ENCODE peak calls at places on chromosomes 5 and 9, in eight cellular contexts. One of them, this sample, is unnamed.

GRCh38 chr5:136251502-136251901 is 58.5 kb upstream of the SMIM32 start:
- DNase-seq in gastrocnemius medialis: no peak
- DNase-seq in amniotic epithelial cell: no peak
- DNase-seq in hippocampal formation: no peak
- DNase-seq in NCI-H460: no peak
- DNase-seq in caudate nucleus: no peak
- DNase-seq in NCI-H2171: no peak
- DNase-seq in hypothalamus: no peak
- DNase-seq in this sample: no peak

GRCh38 chr5:158116965-158117364 is 258.0 kb upstream of the CLINT1 start:
- DNase-seq in gastrocnemius medialis: no peak
- DNase-seq in amniotic epithelial cell: no peak
- DNase-seq in hippocampal formation: no peak
- DNase-seq in NCI-H460: no peak
- DNase-seq in caudate nucleus: no peak
- DNase-seq in NCI-H2171: no peak
- DNase-seq in hypothalamus: no peak
- DNase-seq in this sample: no peak

GRCh38 chr5:169934990-169935389 is 45.3 kb downstream of the INSYN2B start:
- DNase-seq in gastrocnemius medialis: no peak
- DNase-seq in amniotic epithelial cell: peak
- DNase-seq in hippocampal formation: no peak
- DNase-seq in NCI-H460: no peak
- DNase-seq in caudate nucleus: no peak
- DNase-seq in NCI-H2171: no peak
- DNase-seq in hypothalamus: no peak
- DNase-seq in this sample: no peak

GRCh38 chr9:20634895-20635294 is 12.6 kb upstream of the MLLT3 start:
- DNase-seq in gastrocnemius medialis: no peak
- DNase-seq in amniotic epithelial cell: no peak
- DNase-seq in hippocampal formation: no peak
- DNase-seq in NCI-H460: no peak
- DNase-seq in caudate nucleus: no peak
- DNase-seq in NCI-H2171: no peak
- DNase-seq in hypothalamus: no peak
- DNase-seq in this sample: no peak

GRCh38 chr5:2735996-2736395 is 15.5 kb downstream of the IRX2 start:
- DNase-seq in gastrocnemius medialis: no peak
- DNase-seq in amniotic epithelial cell: no peak
- DNase-seq in hippocampal formation: no peak
- DNase-seq in NCI-H460: no peak
- DNase-seq in caudate nucleus: no peak
- DNase-seq in NCI-H2171: no peak
- DNase-seq in hypothalamus: no peak
- DNase-seq in this sample: no peak

GRCh38 chr5:32852535-32852934 is 141.4 kb downstream of the NPR3 start:
- DNase-seq in gastrocnemius medialis: peak
- DNase-seq in amniotic epithelial cell: peak
- DNase-seq in hippocampal formation: no peak
- DNase-seq in NCI-H460: peak
- DNase-seq in caudate nucleus: no peak
- DNase-seq in NCI-H2171: no peak
- DNase-seq in hypothalamus: no peak
- DNase-seq in this sample: no peak

GRCh38 chr9:137136926-137137607 is 1.9 kb upstream of the GRIN1 start:
- DNase-seq in gastrocnemius medialis: no peak
- DNase-seq in amniotic epithelial cell: no peak
- DNase-seq in hippocampal formation: no peak
- DNase-seq in NCI-H460: no peak
- DNase-seq in caudate nucleus: no peak
- DNase-seq in NCI-H2171: peak
- DNase-seq in hypothalamus: no peak
- DNase-seq in this sample: no peak

GRCh38 chr9:136159851-136160250 is 41.2 kb upstream of the TMEM250 start:
- DNase-seq in gastrocnemius medialis: no peak
- DNase-seq in amniotic epithelial cell: no peak
- DNase-seq in hippocampal formation: no peak
- DNase-seq in NCI-H460: no peak
- DNase-seq in caudate nucleus: no peak
- DNase-seq in NCI-H2171: no peak
- DNase-seq in hypothalamus: no peak
- DNase-seq in this sample: no peak

GRCh38 chr5:51661646-51662265 is 278.5 kb downstream of the ISL1 start:
- DNase-seq in gastrocnemius medialis: no peak
- DNase-seq in amniotic epithelial cell: peak
- DNase-seq in hippocampal formation: no peak
- DNase-seq in NCI-H460: no peak
- DNase-seq in caudate nucleus: no peak
- DNase-seq in NCI-H2171: no peak
- DNase-seq in hypothalamus: no peak
- DNase-seq in this sample: no peak

GRCh38 chr9:70679845-70680244 is 265.4 kb upstream of the KLF9 start:
- DNase-seq in gastrocnemius medialis: no peak
- DNase-seq in amniotic epithelial cell: peak
- DNase-seq in hippocampal formation: no peak
- DNase-seq in NCI-H460: no peak
- DNase-seq in caudate nucleus: no peak
- DNase-seq in NCI-H2171: no peak
- DNase-seq in hypothalamus: no peak
- DNase-seq in this sample: no peak

GRCh38 chr9:9764821-9765220 is 848.0 kb downstream of the PTPRD start:
- DNase-seq in gastrocnemius medialis: no peak
- DNase-seq in amniotic epithelial cell: no peak
- DNase-seq in hippocampal formation: no peak
- DNase-seq in NCI-H460: no peak
- DNase-seq in caudate nucleus: no peak
- DNase-seq in NCI-H2171: no peak
- DNase-seq in hypothalamus: no peak
- DNase-seq in this sample: no peak

GRCh38 chr9:100455470-100455869 is 17.5 kb upstream of the TMEFF1 start:
- DNase-seq in gastrocnemius medialis: no peak
- DNase-seq in amniotic epithelial cell: no peak
- DNase-seq in hippocampal formation: no peak
- DNase-seq in NCI-H460: peak
- DNase-seq in caudate nucleus: no peak
- DNase-seq in NCI-H2171: no peak
- DNase-seq in hypothalamus: no peak
- DNase-seq in this sample: no peak